ENCODE peak calls at places on chromosomes 5 and 9, in six cellular contexts. V, W, C, U, X and F are unnamed samples.

GRCh38 chr9:12813960-12814876 is 39.4 kb downstream of the LURAP1L start:
- DNase-seq in W (peak), C (no peak), U (no peak), V (peak), X (peak), F (peak)

GRCh38 chr5:62494772-62495171 is 82.2 kb downstream of the IPO11 start:
- DNase-seq in U (no peak), X (no peak), W (no peak), C (no peak), V (no peak), F (no peak)

GRCh38 chr9:98808411-98808815 is 943 bp downstream of the GALNT12 start:
- DNase-seq in W (peak), V (no peak), C (no peak), X (peak), U (no peak), F (peak)

GRCh38 chr5:127425037-127425436 is 92.4 kb upstream of the PRRC1 start:
- DNase-seq in U (no peak), C (no peak), X (no peak), W (no peak), V (no peak), F (peak)

GRCh38 chr5:31008231-31008630 is 185.3 kb upstream of the CDH6 start:
- DNase-seq in X (no peak), V (no peak), C (no peak), U (no peak), W (no peak), F (no peak)

GRCh38 chr9:111039203-111039907 is 1.1 kb upstream of the LPAR1 start:
- DNase-seq in X (no peak), C (peak), U (no peak), W (peak), V (no peak), F (peak)

GRCh38 chr9:68625559-68625958 is 79.5 kb upstream of the PIP5K1B start:
- DNase-seq in W (no peak), C (no peak), V (no peak), X (no peak), U (no peak), F (no peak)

GRCh38 chr5:15823413-15823812 is 323.4 kb downstream of the FBXL7 start:
- DNase-seq in V (no peak), X (no peak), C (no peak), W (no peak), U (no peak), F (no peak)

GRCh38 chr9:109232449-109232848 is 65.4 kb upstream of the FRRS1L start:
- DNase-seq in W (no peak), U (no peak), V (no peak), X (no peak), C (no peak), F (no peak)

GRCh38 chr9:124792976-124793594 is 16.2 kb downstream of the OLFML2A start:
- DNase-seq in X (no peak), V (no peak), W (no peak), U (no peak), C (no peak), F (no peak)

GRCh38 chr5:181063514-181063913 is 23.4 kb downstream of the BTNL9 start:
- DNase-seq in C (no peak), V (no peak), X (no peak), W (no peak), U (no peak), F (no peak)

GRCh38 chr5:1322036-1322903 is 22.6 kb downstream of the CLPTM1L start:
- DNase-seq in X (no peak), C (no peak), U (no peak), W (no peak), V (no peak), F (no peak)

GRCh38 chr5:87156631-87157030 is 111.1 kb upstream of the RASA1 start:
- DNase-seq in U (no peak), W (no peak), C (no peak), X (no peak), V (no peak), F (no peak)

GRCh38 chr9:92147030-92147853 is 32.0 kb upstream of the SPTLC1 start:
- DNase-seq in C (peak), U (no peak), V (peak), W (peak), X (peak), F (peak)

GRCh38 chr9:127563579-127563978 is 48.5 kb upstream of the STXBP1 start:
- DNase-seq in C (no peak), U (no peak), X (no peak), W (no peak), V (no peak), F (no peak)

GRCh38 chr5:154311362-154311761 is 120.8 kb downstream of the GALNT10 start:
- DNase-seq in X (no peak), V (no peak), C (peak), W (no peak), U (no peak), F (no peak)

GRCh38 chr9:4020747-4021296 is 279.0 kb downstream of the GLIS3 start:
- DNase-seq in X (no peak), U (no peak), C (no peak), W (no peak), V (no peak), F (no peak)

GRCh38 chr9:128190013-128190412 is 1.4 kb downstream of the CIZ1 start:
- DNase-seq in C (no peak), X (no peak), W (no peak), V (no peak), U (no peak), F (peak)

GRCh38 chr9:97484134-97484533 is 17.3 kb upstream of the TMOD1 start:
- DNase-seq in C (no peak), V (no peak), W (no peak), X (no peak), U (no peak), F (no peak)

GRCh38 chr5:58969253-58969652 is 386.4 kb downstream of the RAB3C start:
- DNase-seq in X (no peak), C (no peak), W (no peak), V (no peak), U (no peak), F (no peak)

GRCh38 chr5:109354761-109355160 is 55.0 kb downstream of the PJA2 start:
- DNase-seq in X (no peak), W (no peak), C (no peak), U (no peak), V (no peak), F (peak)

GRCh38 chr9:134378901-134379338 is 52.7 kb downstream of the RXRA start:
- DNase-seq in C (no peak), U (no peak), W (peak), V (no peak), X (peak), F (peak)

GRCh38 chr5:1166370-1166769 is 35.0 kb upstream of the SLC6A19 start:
- DNase-seq in C (no peak), X (no peak), V (no peak), W (no peak), U (no peak), F (no peak)

GRCh38 chr9:110183208-110184145 is 24.5 kb downstream of the C9orf152 start:
- DNase-seq in C (peak), U (peak), W (peak), V (no peak), X (peak), F (peak)

GRCh38 chr5:148437249-148437648 is 53.5 kb downstream of the FBXO38 start:
- DNase-seq in W (no peak), V (no peak), X (no peak), U (no peak), C (no peak), F (no peak)

GRCh38 chr5:159051431-159052281 is 48.1 kb downstream of the EBF1 start:
- DNase-seq in C (peak), X (no peak), V (no peak), U (no peak), W (peak), F (no peak)

GRCh38 chr5:130799015-130799414 is 366.0 kb downstream of the HINT1 start:
- DNase-seq in X (no peak), C (no peak), W (no peak), V (no peak), U (no peak), F (no peak)

GRCh38 chr9:15423328-15423985 is 781 bp downstream of the SNAPC3 start:
- DNase-seq in V (no peak), X (peak), U (no peak), W (no peak), C (no peak), F (peak)

GRCh38 chr5:117296872-117297271 is 722.2 kb upstream of the SEMA6A start:
- DNase-seq in V (no peak), W (no peak), C (no peak), X (no peak), U (no peak), F (no peak)

GRCh38 chr5:139767960-139768359 is 27.6 kb upstream of the PSD2 start:
- DNase-seq in V (no peak), W (no peak), C (no peak), X (no peak), U (no peak), F (no peak)

GRCh38 chr5:172185096-172185461 is 2.9 kb downstream of the STK10 start:
- DNase-seq in X (no peak), U (no peak), C (no peak), W (no peak), V (no peak), F (no peak)

GRCh38 chr5:124949862-124950261 is 203.4 kb upstream of the ZNF608 start:
- DNase-seq in W (no peak), U (no peak), V (no peak), X (no peak), C (no peak), F (no peak)

GRCh38 chr5:173246135-173246495 is 11.1 kb upstream of the NKX2-5 start:
- DNase-seq in C (no peak), W (no peak), V (no peak), U (no peak), X (no peak), F (no peak)